ENCODE peak calls at places on chromosomes 12 and 14, in six cellular contexts. V, I, G, B, A and X are unnamed samples.

GRCh38 chr12:120216742-120217595 is 16.1 kb upstream of the RPLP0 start:
- DNase-seq in I (no peak), B (no peak), A (no peak), V (peak), G (no peak), X (no peak)

GRCh38 chr12:92987362-92987761 is 58.3 kb upstream of the EEA1 start:
- DNase-seq in I (peak), G (peak), B (no peak), A (peak), V (peak), X (peak)

GRCh38 chr12:68236421-68237059 is 10.9 kb upstream of the IL26 start:
- DNase-seq in A (no peak), G (no peak), I (peak), V (no peak), B (no peak), X (no peak)

GRCh38 chr12:68591716-68592437 is 18.8 kb upstream of the RAP1B start:
- DNase-seq in B (no peak), I (peak), G (no peak), V (no peak), A (no peak), X (no peak)

GRCh38 chr14:38108681-38109080 is 99.0 kb upstream of the SSTR1 start:
- DNase-seq in A (no peak), G (peak), V (no peak), B (no peak), I (no peak), X (peak)

GRCh38 chr14:32571551-32571950 is 242.5 kb downstream of the AKAP6 start:
- DNase-seq in B (no peak), G (no peak), V (no peak), A (no peak), I (no peak), X (no peak)

GRCh38 chr14:32576088-32576795 is 247.1 kb downstream of the AKAP6 start:
- DNase-seq in V (peak), A (peak), I (peak), G (peak), B (no peak), X (peak)

GRCh38 chr14:79852975-79853374 is 358.3 kb downstream of the DIO2 start:
- DNase-seq in B (no peak), A (no peak), V (no peak), G (no peak), I (no peak), X (no peak)

GRCh38 chr14:88879016-88879415 is 54.6 kb downstream of the TTC8 start:
- DNase-seq in A (peak), G (peak), V (no peak), I (no peak), B (no peak), X (peak)

GRCh38 chr12:117134721-117135120 is 35.5 kb upstream of the TESC start:
- DNase-seq in G (no peak), B (no peak), I (no peak), A (no peak), V (no peak), X (no peak)

GRCh38 chr12:79897617-79898016 is 37.3 kb downstream of the PPP1R12A start:
- DNase-seq in A (peak), B (no peak), V (no peak), I (no peak), G (peak), X (peak)

GRCh38 chr14:36538051-36538450 is 18.0 kb upstream of the NKX2-1 start:
- DNase-seq in A (no peak), B (no peak), I (no peak), G (no peak), V (no peak), X (no peak)

GRCh38 chr14:103118019-103118662 is 5.1 kb upstream of the TNFAIP2 start:
- DNase-seq in G (no peak), A (no peak), V (no peak), I (no peak), B (no peak), X (no peak)

GRCh38 chr14:82345149-82345548 is 811.5 kb upstream of the SEL1L start:
- DNase-seq in G (no peak), V (no peak), I (no peak), A (no peak), B (no peak), X (no peak)

GRCh38 chr12:121789800-121790748 is 3.4 kb downstream of the RHOF start:
- DNase-seq in A (no peak), B (no peak), G (no peak), V (no peak), I (peak), X (no peak)

GRCh38 chr12:5348057-5348456 is 83.9 kb upstream of the NTF3 start:
- DNase-seq in A (no peak), V (no peak), I (no peak), B (no peak), G (no peak), X (no peak)

GRCh38 chr12:74339211-74339610 is 198.4 kb upstream of the ATXN7L3B start:
- DNase-seq in G (no peak), A (no peak), I (no peak), V (no peak), B (no peak), X (no peak)

GRCh38 chr14:68819260-68819691 is 26.4 kb upstream of the ZFP36L1 start:
- DNase-seq in V (peak), A (peak), B (no peak), I (no peak), G (peak), X (no peak)

GRCh38 chr14:94867931-94868597 is 98.2 kb upstream of the GSC start:
- DNase-seq in A (no peak), I (no peak), V (no peak), G (no peak), B (no peak), X (no peak)

GRCh38 chr12:52514471-52515318 is 5.5 kb downstream of the KRT5 start:
- DNase-seq in G (no peak), A (no peak), V (no peak), B (no peak), I (no peak), X (no peak)

GRCh38 chr12:94831081-94831747 is 172.3 kb downstream of the NDUFA12 start:
- DNase-seq in A (no peak), I (peak), V (no peak), G (no peak), B (no peak), X (no peak)

GRCh38 chr12:8648598-8649205 is 13.9 kb downstream of the MFAP5 start:
- DNase-seq in B (no peak), V (no peak), A (no peak), I (peak), G (no peak), X (no peak)

GRCh38 chr12:67355428-67356385 is 86.5 kb downstream of the CAND1 start:
- DNase-seq in A (peak), B (no peak), I (peak), G (peak), V (peak), X (peak)

GRCh38 chr12:99959549-99960170 is 25.1 kb downstream of the ANKS1B start:
- DNase-seq in I (no peak), A (no peak), G (no peak), B (no peak), V (peak), X (no peak)

GRCh38 chr14:104026024-104026423 is 59.5 kb upstream of the ASPG start:
- DNase-seq in G (no peak), V (no peak), I (no peak), A (no peak), B (no peak), X (no peak)

GRCh38 chr14:79196216-79196615 is 1015.1 kb downstream of the DIO2 start:
- DNase-seq in G (no peak), V (no peak), I (no peak), B (no peak), A (no peak), X (no peak)

GRCh38 chr12:123917337-123917850 is 55.2 kb downstream of the CCDC92 start:
- DNase-seq in V (no peak), I (no peak), A (no peak), G (no peak), B (no peak), X (no peak)

GRCh38 chr12:115923851-115924250 is 353.6 kb downstream of the MED13L start:
- DNase-seq in B (no peak), V (no peak), I (no peak), G (no peak), A (no peak), X (no peak)

DNA sequence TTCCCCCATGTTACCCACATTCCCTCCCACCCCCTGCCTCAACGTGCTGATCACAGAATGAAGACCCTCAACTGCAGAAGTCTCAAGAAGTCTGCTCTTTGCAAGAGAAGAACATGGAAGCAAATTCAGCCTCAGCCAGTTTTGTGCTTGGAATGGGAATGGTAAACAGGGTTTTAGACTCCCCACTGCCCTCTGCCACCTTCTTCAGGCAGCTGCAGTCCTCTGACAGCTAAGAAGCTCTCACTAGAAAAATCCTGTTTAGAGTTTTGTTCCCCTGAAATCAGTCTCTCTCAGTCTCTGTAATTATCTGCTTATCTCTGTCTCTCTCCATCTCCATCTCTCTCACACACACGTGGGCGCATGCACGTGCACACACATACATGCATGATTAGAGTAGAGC is 85.4 kb downstream of the CRACR2A start:
- DNase-seq in G (no peak), V (no peak), A (no peak), B (no peak), I (no peak), X (no peak)
- TF ChIP-seq CTCF in G (no peak), V (peak), A (peak), B (no peak), I (no peak), X (no peak)

DNA sequence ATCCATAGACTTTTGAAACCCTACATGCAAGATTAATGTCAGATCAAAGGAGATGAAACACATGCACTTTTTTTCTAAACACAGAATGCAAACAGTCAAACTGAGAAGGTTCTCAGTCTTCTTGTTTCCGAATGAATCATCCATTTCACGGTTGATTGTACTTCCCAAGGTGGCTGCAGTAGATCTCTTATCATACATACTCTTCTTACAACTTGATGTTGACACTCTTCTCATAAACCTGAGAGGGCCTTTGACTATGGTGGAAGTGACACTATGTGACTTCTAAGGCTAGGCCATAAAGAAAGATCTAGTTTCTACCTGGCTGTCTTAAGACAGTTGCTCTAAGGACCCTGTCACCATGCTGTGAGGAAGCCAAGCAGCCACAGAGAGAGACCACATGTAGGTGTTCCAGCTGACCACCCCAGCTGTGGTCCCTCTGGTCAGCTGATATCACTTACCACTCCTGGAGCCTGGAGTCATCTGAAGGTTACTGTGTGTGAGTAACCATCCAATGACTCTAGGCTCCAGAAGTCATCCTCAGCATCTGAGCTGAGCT is 67.2 kb upstream of the HMGA2 start:
- DNase-seq in I (peak), B (no peak), A (no peak), G (no peak), V (no peak), X (no peak)
- TF ChIP-seq CTCF in I (no peak), B (no peak), A (no peak), G (no peak), V (no peak), X (no peak)

GRCh38 chr12:6613776-6614512 is 6.8 kb upstream of the CHD4 start:
- DNase-seq in B (peak), G (peak), I (peak), A (peak), V (peak), X (peak)
- TF ChIP-seq CTCF in B (no peak), G (no peak), I (peak), A (peak), V (peak), X (peak)

GRCh38 chr12:29207120-29207519 is 58.0 kb downstream of the FAR2 start:
- DNase-seq in V (no peak), A (peak), B (no peak), I (no peak), G (no peak), X (no peak)
- TF ChIP-seq CTCF in V (no peak), A (peak), B (no peak), I (no peak), G (no peak), X (no peak)

GRCh38 chr12:113440336-113440735 is 18.2 kb downstream of the SDSL start:
- DNase-seq in V (no peak), B (no peak), I (no peak), G (no peak), A (no peak), X (no peak)

GRCh38 chr12:113440947-113441782 is 19.0 kb downstream of the SDSL start:
- DNase-seq in A (no peak), I (no peak), V (no peak), G (no peak), B (no peak), X (no peak)

GRCh38 chr12:113439301-113439597 is 17.1 kb downstream of the SDSL start:
- DNase-seq in A (no peak), I (no peak), V (no peak), B (no peak), G (no peak), X (no peak)

GRCh38 chr12:113438523-113439300 is 16.5 kb downstream of the SDSL start:
- DNase-seq in I (no peak), B (no peak), A (no peak), V (no peak), G (no peak), X (no peak)

GRCh38 chr12:113439606-113440030 is 17.4 kb downstream of the SDSL start:
- DNase-seq in I (no peak), B (no peak), V (peak), A (peak), G (peak), X (no peak)
- TF ChIP-seq CTCF in I (peak), B (no peak), V (peak), A (peak), G (peak), X (peak)

GRCh38 chr12:45768194-45768593 is 38.7 kb downstream of the ARID2 start:
- DNase-seq in G (no peak), B (no peak), V (no peak), I (no peak), A (no peak), X (no peak)

GRCh38 chr12:45760333-45760732 is 30.8 kb downstream of the ARID2 start:
- DNase-seq in V (no peak), A (no peak), I (no peak), B (no peak), G (no peak), X (no peak)

GRCh38 chr12:45757172-45757571 is 27.7 kb downstream of the ARID2 start:
- DNase-seq in A (no peak), G (no peak), B (no peak), V (no peak), I (no peak), X (no peak)

GRCh38 chr12:45763381-45763780 is 33.9 kb downstream of the ARID2 start:
- DNase-seq in B (no peak), V (no peak), I (no peak), A (no peak), G (no peak), X (no peak)

DNA sequence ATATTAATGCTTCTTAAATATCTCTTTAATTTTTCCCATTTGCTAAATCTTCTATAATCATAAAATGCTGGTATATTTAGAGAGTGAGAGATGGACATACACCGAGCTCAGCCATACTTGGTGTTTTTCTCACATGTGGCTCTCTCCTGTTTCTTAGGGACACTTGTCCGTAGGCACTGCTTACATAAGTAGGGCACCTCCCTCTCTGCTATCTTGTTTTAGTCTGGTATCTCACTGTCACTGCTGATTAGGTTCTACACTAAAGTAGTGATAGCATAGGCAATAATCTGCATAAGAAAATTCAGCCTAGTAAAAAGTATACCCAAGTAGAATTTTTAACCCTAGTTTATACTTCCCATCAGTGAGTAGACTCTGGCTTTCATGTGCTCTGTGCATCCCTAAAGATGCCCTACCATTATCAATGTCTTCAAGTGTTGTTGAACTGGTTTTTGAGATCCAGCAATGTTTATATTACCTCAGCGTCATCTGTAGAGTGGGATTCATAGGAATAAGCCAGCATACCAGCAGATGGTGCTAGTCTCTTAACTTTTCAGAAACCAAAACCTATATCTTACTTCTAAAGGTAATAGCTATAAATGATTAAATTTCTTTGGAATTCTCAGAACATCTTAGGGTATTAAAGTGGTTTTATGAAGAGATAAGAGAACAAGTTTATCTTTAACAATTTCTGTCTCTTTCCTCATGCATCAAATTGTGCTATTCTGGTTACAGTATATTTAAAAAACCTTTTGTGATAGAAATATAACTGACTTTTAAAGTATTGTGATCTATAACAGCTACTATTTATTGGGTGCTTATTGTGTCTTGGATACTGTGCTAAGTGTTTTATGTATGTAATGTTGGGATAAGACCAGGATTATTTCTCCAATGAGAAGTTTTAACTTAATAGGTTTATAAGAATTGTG is 32.9 kb downstream of the ARID2 start:
- DNase-seq in I (peak), V (peak), B (no peak), A (peak), G (peak), X (peak)
- TF ChIP-seq CTCF in I (peak), V (peak), B (no peak), A (peak), G (peak), X (peak)